ENCODE peak calls at places on chromosomes 7 and 10, in six cellular contexts. Y, K, H, X, Z and N are unnamed samples.

GRCh38 chr7:151745090-151745638 is 131.8 kb downstream of the PRKAG2 start:
- DNase-seq in Y (no peak), K (no peak), H (no peak), X (peak; percentile 18), Z (peak; percentile 100), N (peak; percentile 91)

GRCh38 chr7:101919363-101920115 is 102.1 kb downstream of the CUX1 start:
- DNase-seq in Y (no peak), K (no peak), H (no peak), X (no peak), Z (no peak), N (no peak)

GRCh38 chr7:106075937-106076336 is 36.2 kb downstream of the SYPL1 start:
- DNase-seq in Y (no peak), K (no peak), H (no peak), X (no peak), Z (no peak), N (no peak)

GRCh38 chr10:110239892-110240291 is 32.5 kb downstream of the MXI1 start:
- DNase-seq in Y (no peak), K (no peak), H (no peak), X (no peak), Z (no peak), N (no peak)

GRCh38 chr7:79495544-79496272 is 42.2 kb upstream of the MAGI2 start:
- DNase-seq in Y (no peak), K (no peak), H (no peak), X (no peak), Z (no peak), N (peak; percentile 44)

GRCh38 chr7:118839544-118839943 is 615.0 kb downstream of the ANKRD7 start:
- DNase-seq in Y (no peak), K (no peak), H (no peak), X (no peak), Z (no peak), N (no peak)

GRCh38 chr10:75431180-75432111 is at the start of gene LRMDA:
- DNase-seq in Y (no peak), K (no peak), H (no peak), X (no peak), Z (no peak), N (peak; percentile 34)

GRCh38 chr10:66167816-66168215 is 758.0 kb upstream of the LRRTM3 start:
- DNase-seq in Y (no peak), K (no peak), H (no peak), X (no peak), Z (no peak), N (no peak)

GRCh38 chr7:133570321-133570720 is 317.4 kb downstream of the EXOC4 start:
- DNase-seq in Y (no peak), K (no peak), H (no peak), X (no peak), Z (no peak), N (no peak)

GRCh38 chr10:6141296-6142151 is 52.7 kb downstream of the RBM17 start:
- DNase-seq in Y (no peak), K (no peak), H (no peak), X (no peak), Z (peak; percentile 63), N (peak; percentile 79)

GRCh38 chr10:64626856-64627255 is 1105.7 kb downstream of the REEP3 start:
- DNase-seq in Y (no peak), K (no peak), H (no peak), X (no peak), Z (no peak), N (no peak)

GRCh38 chr7:77759294-77759889 is 38.8 kb downstream of the TMEM60 start:
- DNase-seq in Y (peak; percentile 62), K (peak; percentile 27), H (peak; percentile 44), X (peak; percentile 13), Z (peak; percentile 40), N (peak; percentile 59)

GRCh38 chr7:157001920-157002818 is 8.3 kb downstream of the MNX1 start:
- DNase-seq in Y (no peak), K (no peak), H (no peak), X (no peak), Z (no peak), N (no peak)

GRCh38 chr10:131886181-131886716 is 14.6 kb upstream of the PPP2R2D start:
- DNase-seq in Y (no peak), K (no peak), H (no peak), X (no peak), Z (no peak), N (no peak)

GRCh38 chr10:49009231-49009979 is 69.8 kb upstream of the LRRC18 start:
- DNase-seq in Y (no peak), K (no peak), H (no peak), X (no peak), Z (no peak), N (no peak)

GRCh38 chr7:36949711-36950600 is 225.7 kb upstream of the AOAH start:
- DNase-seq in Y (peak; percentile 51), K (no peak), H (no peak), X (peak; percentile 56), Z (no peak), N (peak; percentile 13)